ENCODE peak calls at places on chromosomes 11 and 22, in ten cellular contexts. Y, C, U, N, Q, P, K, B, T and I are unnamed samples.

GRCh38 chr22:46791201-46791731 is 28.8 kb downstream of the TBC1D22A start:
- DNase-seq in Y (peak), C (no peak), U (no peak), N (peak), Q (no peak), P (peak), K (no peak), B (peak), T (peak), I (no peak)

GRCh38 chr11:94932503-94932902 is 40.9 kb downstream of the CWC15 start:
- DNase-seq in Y (no peak), C (no peak), U (no peak), N (no peak), Q (no peak), P (no peak), K (no peak), B (no peak), T (no peak), I (no peak)

GRCh38 chr11:61018059-61018458 is 46.6 kb downstream of the CD6 start:
- DNase-seq in Y (no peak), C (no peak), U (no peak), N (no peak), Q (no peak), P (no peak), K (no peak), B (no peak), T (no peak), I (no peak)

GRCh38 chr22:20523118-20523983 is 15.9 kb downstream of the MED15 start:
- DNase-seq in Y (no peak), C (no peak), U (no peak), N (no peak), Q (no peak), P (no peak), K (peak), B (no peak), T (no peak), I (peak)

GRCh38 chr11:86291466-86292262 is 10.4 kb upstream of the HIKESHI start:
- DNase-seq in Y (peak), C (no peak), U (peak), N (no peak), Q (peak), P (peak), K (peak), B (peak), T (peak), I (peak)

GRCh38 chr11:103441021-103441420 is 331.8 kb downstream of the DYNC2H1 start:
- DNase-seq in Y (no peak), C (no peak), U (no peak), N (no peak), Q (no peak), P (no peak), K (no peak), B (no peak), T (no peak), I (no peak)

GRCh38 chr11:131446657-131447056 is 76.2 kb downstream of the NTM start:
- DNase-seq in Y (no peak), C (no peak), U (no peak), N (no peak), Q (no peak), P (no peak), K (no peak), B (no peak), T (no peak), I (no peak)

GRCh38 chr11:120432056-120433018 is 79.2 kb upstream of the GRIK4 start:
- DNase-seq in Y (no peak), C (no peak), U (no peak), N (no peak), Q (peak), P (peak), K (peak), B (no peak), T (no peak), I (peak)

GRCh38 chr11:36364551-36364950 is 68.5 kb downstream of the PRR5L start:
- DNase-seq in Y (no peak), C (no peak), U (no peak), N (no peak), Q (no peak), P (no peak), K (peak), B (no peak), T (no peak), I (peak)

GRCh38 chr22:19723165-19723989 is at the start of gene GP1BB:
- DNase-seq in Y (no peak), C (no peak), U (no peak), N (no peak), Q (peak), P (no peak), K (no peak), B (peak), T (no peak), I (no peak)

GRCh38 chr22:43100223-43100622 is 10.3 kb upstream of the BIK start:
- DNase-seq in Y (no peak), C (no peak), U (no peak), N (no peak), Q (no peak), P (no peak), K (peak), B (no peak), T (no peak), I (peak)

GRCh38 chr11:110308071-110308470 is 11.7 kb upstream of the RDX start:
- DNase-seq in Y (no peak), C (no peak), U (no peak), N (no peak), Q (no peak), P (no peak), K (no peak), B (no peak), T (no peak), I (no peak)

GRCh38 chr11:1458340-1459218 is 28.0 kb downstream of the MOB2 start:
- DNase-seq in Y (no peak), C (peak), U (no peak), N (peak), Q (no peak), P (peak), K (no peak), B (no peak), T (no peak), I (no peak)

GRCh38 chr22:39960791-39961746 is 872 bp downstream of the TMA7B start:
- DNase-seq in Y (no peak), C (no peak), U (no peak), N (no peak), Q (no peak), P (peak), K (peak), B (peak), T (peak), I (peak)

GRCh38 chr11:14059491-14059890 is 97.0 kb downstream of the SPON1 start:
- DNase-seq in Y (no peak), C (no peak), U (no peak), N (no peak), Q (no peak), P (no peak), K (peak), B (no peak), T (no peak), I (peak)

GRCh38 chr11:11860103-11860979 is 18.6 kb downstream of the USP47 start:
- DNase-seq in Y (no peak), C (no peak), U (no peak), N (no peak), Q (no peak), P (no peak), K (peak), B (no peak), T (no peak), I (no peak)